ENCODE peak calls at places on chromosomes 11 and 22, in seven cellular contexts. J, W, T, C, M, I and P are unnamed samples.

GRCh38 chr11:106062592-106062949 is 14.6 kb downstream of the KBTBD3 start:
- DNase-seq in C (no peak), T (no peak), M (peak), J (no peak), W (no peak), I (no peak), P (no peak)

GRCh38 chr11:35614949-35615569 is 3.2 kb upstream of the FJX1 start:
- DNase-seq in W (no peak), M (no peak), I (no peak), C (no peak), J (no peak), T (no peak), P (no peak)

GRCh38 chr22:26548984-26549383 is 36.7 kb upstream of the TFIP11 start:
- DNase-seq in M (no peak), J (no peak), W (no peak), I (no peak), T (no peak), C (no peak), P (no peak)

GRCh38 chr11:1298695-1299492 is 10.5 kb downstream of the TOLLIP start:
- DNase-seq in T (no peak), I (peak), W (peak), J (no peak), C (peak), M (no peak), P (no peak)

GRCh38 chr11:115242982-115243381 is 261.2 kb downstream of the CADM1 start:
- DNase-seq in T (no peak), J (no peak), W (no peak), M (no peak), C (no peak), I (no peak), P (no peak)

GRCh38 chr22:37428649-37429586 is 1.6 kb upstream of the ELFN2 start:
- DNase-seq in J (peak), T (no peak), C (peak), M (peak), W (peak), I (peak), P (peak)

GRCh38 chr22:34866501-34867171 is 199.3 kb upstream of the ISX start:
- DNase-seq in M (no peak), W (no peak), C (no peak), J (no peak), I (no peak), T (no peak), P (no peak)

GRCh38 chr11:76927160-76927559 is 66.4 kb downstream of the ACER3 start:
- DNase-seq in M (no peak), T (no peak), J (no peak), C (no peak), I (no peak), W (no peak), P (no peak)

GRCh38 chr11:103202048-103202651 is 92.9 kb downstream of the DYNC2H1 start:
- DNase-seq in I (peak), J (no peak), C (peak), T (no peak), W (no peak), M (peak), P (no peak)

GRCh38 chr11:69492201-69492991 is 10.9 kb downstream of the LINC01488 start:
- DNase-seq in T (no peak), M (no peak), I (no peak), W (no peak), C (peak), J (no peak), P (no peak)

GRCh38 chr22:48713266-48714205 is 1114.1 kb downstream of the BRD1 start:
- DNase-seq in T (no peak), I (no peak), J (no peak), M (no peak), W (no peak), C (no peak), P (no peak)

GRCh38 chr11:13140028-13140870 is 131.1 kb downstream of the RASSF10 start:
- DNase-seq in J (no peak), M (no peak), T (peak), C (peak), I (no peak), W (no peak), P (no peak)

GRCh38 chr11:75966546-75967287 is 151.7 kb downstream of the UVRAG start:
- DNase-seq in I (no peak), M (no peak), T (no peak), J (no peak), C (no peak), W (no peak), P (peak)

GRCh38 chr22:18077639-18078328 is at the start of gene PEX26:
- DNase-seq in T (peak), C (peak), M (peak), J (peak), I (peak), W (peak), P (peak)

GRCh38 chr22:35540600-35541253 is at the start of gene RASD2:
- DNase-seq in J (no peak), W (peak), M (no peak), C (no peak), T (no peak), I (peak), P (peak)

GRCh38 chr22:41481925-41482318 is 13.0 kb downstream of the ACO2 start:
- DNase-seq in J (no peak), C (no peak), W (peak), T (no peak), I (no peak), M (no peak), P (no peak)

GRCh38 chr22:32990187-32990586 is 68.0 kb downstream of the SYN3 start:
- DNase-seq in J (no peak), M (no peak), T (no peak), I (no peak), C (no peak), W (no peak), P (no peak)

GRCh38 chr22:25475554-25476022 is 88.9 kb upstream of the GRK3 start:
- DNase-seq in C (no peak), W (no peak), M (peak), T (no peak), J (no peak), I (no peak), P (no peak)
- TF ChIP-seq TAF1 in C (no peak), W (no peak), M (no peak), T (no peak), J (no peak), I (no peak), P (no peak)

GRCh38 chr11:3202305-3202704 is 16.3 kb downstream of the MRGPRG start:
- DNase-seq in M (peak), J (no peak), I (no peak), W (no peak), C (no peak), T (no peak), P (no peak)

GRCh38 chr11:3204141-3205015 is 14.2 kb downstream of the MRGPRG start:
- DNase-seq in I (no peak), T (no peak), W (no peak), M (peak), J (no peak), C (no peak), P (no peak)

GRCh38 chr11:3202759-3203158 is 15.9 kb downstream of the MRGPRG start:
- DNase-seq in T (no peak), I (no peak), J (no peak), M (peak), C (no peak), W (no peak), P (no peak)

GRCh38 chr11:3201677-3202181 is 16.9 kb downstream of the MRGPRG start:
- DNase-seq in C (no peak), W (no peak), J (no peak), T (no peak), I (no peak), M (peak), P (no peak)

DNA sequence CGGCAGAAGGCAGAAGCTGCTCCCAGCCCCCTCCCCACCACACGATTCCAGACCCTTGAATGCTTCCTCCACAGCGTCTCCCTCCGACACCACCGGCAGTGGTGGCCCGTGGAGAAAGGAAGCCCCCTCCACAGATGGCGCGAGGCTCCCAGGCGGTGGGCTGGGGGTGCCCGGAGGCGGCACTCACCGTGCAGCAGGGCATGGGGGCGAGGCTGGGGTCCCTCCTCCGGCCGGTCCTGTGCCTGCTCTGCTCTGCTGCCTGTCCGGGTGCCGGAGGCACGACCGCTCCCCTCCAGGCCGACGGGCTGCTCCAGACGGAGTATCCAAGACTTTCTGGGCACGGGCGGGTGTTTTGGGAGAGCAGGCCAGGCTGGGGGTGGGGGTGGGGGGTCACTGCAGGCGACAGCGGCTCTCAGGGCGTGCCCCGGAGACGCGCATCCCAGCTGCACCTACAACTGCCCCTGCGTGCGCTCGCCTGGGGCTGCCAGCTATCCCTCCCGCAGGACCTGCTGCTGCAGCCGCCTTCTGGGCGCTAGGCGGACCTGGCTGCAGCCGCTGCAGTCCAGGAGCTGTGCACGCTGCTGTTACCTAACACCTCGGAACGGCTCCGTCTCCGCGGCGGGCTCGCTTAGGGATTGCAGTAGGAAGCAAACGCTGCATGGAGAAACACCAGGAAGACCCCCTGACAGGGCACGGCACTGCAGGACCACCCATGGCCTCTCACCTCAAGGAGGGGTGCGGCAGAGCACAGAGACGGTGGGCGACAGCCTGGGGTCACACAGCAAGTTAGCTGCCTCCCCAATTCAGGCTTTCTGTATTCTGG is 15.2 kb downstream of the MRGPRG start:
- DNase-seq in C (no peak), T (no peak), W (no peak), J (no peak), I (no peak), M (peak), P (no peak)
- TF ChIP-seq TAF1 in C (no peak), T (no peak), W (no peak), J (no peak), I (no peak), M (no peak), P (no peak)

DNA sequence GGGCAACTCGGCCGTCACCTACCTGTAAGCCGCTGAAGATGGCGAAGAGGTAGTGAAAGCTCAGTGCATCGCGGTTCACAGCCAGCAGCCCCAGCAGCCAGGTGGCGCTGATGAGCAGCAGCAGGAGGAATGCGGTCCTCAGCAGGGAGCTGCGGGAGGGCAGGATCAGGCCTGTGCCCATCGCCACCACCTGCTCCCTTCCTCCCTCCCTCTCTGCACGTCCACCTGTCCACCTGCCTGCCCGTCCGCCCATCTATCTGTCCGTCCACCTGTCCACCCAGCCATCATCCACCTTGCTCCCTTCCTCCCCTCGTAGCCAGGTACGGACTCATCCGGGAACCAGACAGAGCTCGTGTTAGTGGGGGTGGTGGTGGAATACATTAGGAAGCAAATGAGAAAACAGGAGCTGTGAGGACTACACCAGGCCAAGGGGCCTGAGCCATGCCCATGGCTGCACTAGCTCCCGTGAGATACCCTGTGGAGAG is 32.2 kb downstream of the TRMU start:
- DNase-seq in M (peak), W (peak), J (peak), I (peak), C (peak), T (no peak), P (peak)
- TF ChIP-seq TAF1 in M (no peak), W (no peak), J (no peak), I (no peak), C (no peak), T (no peak), P (no peak)

GRCh38 chr11:30585067-30585891 is 874 bp downstream of the MPPED2 start:
- DNase-seq in W (peak), C (no peak), J (peak), T (no peak), I (no peak), M (peak), P (peak)
- TF ChIP-seq TAF1 in W (no peak), C (no peak), J (no peak), T (no peak), I (no peak), M (no peak), P (no peak)

DNA sequence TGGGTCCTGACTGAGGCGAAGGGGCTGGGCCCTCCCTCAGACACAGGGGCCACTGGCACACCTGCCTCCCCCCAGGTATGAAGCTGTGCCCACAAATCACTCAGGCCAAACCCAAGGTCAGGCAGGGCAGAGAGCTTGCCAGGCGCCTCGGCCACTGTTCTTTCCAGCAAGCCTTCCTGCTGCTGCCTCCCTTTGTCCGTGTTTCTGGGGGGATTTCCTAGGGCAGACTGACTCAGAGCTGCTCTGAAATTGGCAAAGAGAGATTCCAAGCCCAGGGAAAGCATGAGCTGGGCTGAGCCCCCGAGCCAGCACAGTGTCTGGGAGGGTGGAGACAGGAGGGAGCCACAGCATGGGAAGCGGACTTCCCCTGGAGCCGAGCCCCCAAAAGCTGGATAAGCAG is 33.2 kb downstream of the PPP2R1B start:
- DNase-seq in W (no peak), T (no peak), I (no peak), M (no peak), J (no peak), C (no peak), P (no peak)
- TF ChIP-seq TAF1 in W (no peak), T (no peak), I (no peak), M (no peak), J (no peak), C (no peak), P (no peak)

GRCh38 chr11:27455667-27456066 is 16.9 kb downstream of the LGR4 start:
- DNase-seq in T (no peak), M (no peak), J (no peak), I (no peak), W (no peak), C (no peak), P (no peak)

GRCh38 chr11:27456140-27456801 is 16.3 kb downstream of the LGR4 start:
- DNase-seq in J (no peak), T (no peak), C (peak), M (no peak), I (no peak), W (no peak), P (no peak)

GRCh38 chr11:27453701-27454100 is 18.9 kb downstream of the LGR4 start:
- DNase-seq in C (no peak), T (no peak), W (no peak), J (no peak), I (no peak), M (no peak), P (no peak)

GRCh38 chr11:27451528-27451927 is 21.1 kb downstream of the LGR4 start:
- DNase-seq in T (no peak), M (no peak), W (no peak), J (no peak), I (no peak), C (no peak), P (no peak)

GRCh38 chr11:27452147-27452546 is 20.4 kb downstream of the LGR4 start:
- DNase-seq in W (no peak), M (no peak), T (no peak), C (no peak), I (no peak), J (no peak), P (no peak)
- TF ChIP-seq TAF1 in W (no peak), M (no peak), T (no peak), C (no peak), I (no peak), J (no peak), P (no peak)

GRCh38 chr22:17043521-17043920 is 35.5 kb upstream of the GAB4 start:
- DNase-seq in W (no peak), J (no peak), I (no peak), T (peak), M (no peak), C (no peak), P (no peak)
- TF ChIP-seq TAF1 in W (no peak), J (no peak), I (no peak), T (no peak), M (no peak), C (no peak), P (no peak)